ENCODE peak calls at places on chromosomes 2 and 18, in five cellular contexts. W, K, Q, L and C are unnamed samples.

GRCh38 chr2:145984541-145984940 is 1464.6 kb upstream of the ZEB2 start:
- DNase-seq in W (peak), K (no peak), Q (no peak), L (no peak), C (no peak)

GRCh38 chr2:128178650-128179460 is 87.9 kb downstream of the UGGT1 start:
- DNase-seq in W (peak), K (peak), Q (no peak), L (peak), C (peak)

GRCh38 chr2:61090386-61090921 is 24.8 kb downstream of the SANBR start:
- DNase-seq in W (peak), K (no peak), Q (no peak), L (no peak), C (no peak)

GRCh38 chr2:172214252-172214651 is 111.6 kb upstream of the DLX2 start:
- DNase-seq in W (no peak), K (no peak), Q (no peak), L (no peak), C (no peak)

GRCh38 chr2:175140332-175140731 is 27.7 kb downstream of the ATF2 start:
- DNase-seq in W (no peak), K (no peak), Q (no peak), L (no peak), C (no peak)

GRCh38 chr2:145006957-145007672 is 487.2 kb upstream of the ZEB2 start:
- DNase-seq in W (no peak), K (no peak), Q (no peak), L (no peak), C (no peak)

GRCh38 chr2:152491139-152491472 is 156.1 kb downstream of the FMNL2 start:
- DNase-seq in W (no peak), K (no peak), Q (no peak), L (no peak), C (no peak)

GRCh38 chr2:20637147-20637546 is 13.8 kb downstream of the HS1BP3 start:
- DNase-seq in W (no peak), K (no peak), Q (no peak), L (no peak), C (no peak)

GRCh38 chr2:149164296-149164695 is 125.8 kb downstream of the LYPD6B start:
- DNase-seq in W (no peak), K (no peak), Q (no peak), L (no peak), C (no peak)

GRCh38 chr2:130345611-130346010 is 2.9 kb downstream of the IMP4 start:
- DNase-seq in W (no peak), K (no peak), Q (no peak), L (no peak), C (no peak)

GRCh38 chr2:1601064-1601405 is 143.3 kb downstream of the PXDN start:
- DNase-seq in W (no peak), K (no peak), Q (no peak), L (no peak), C (no peak)

GRCh38 chr18:73835039-73835438 is 312.6 kb downstream of the FBXO15 start:
- DNase-seq in W (no peak), K (no peak), Q (no peak), L (no peak), C (no peak)

GRCh38 chr2:40430741-40431599 is 20.9 kb downstream of the SLC8A1 start:
- DNase-seq in W (no peak), K (no peak), Q (no peak), L (no peak), C (no peak)

GRCh38 chr2:9252002-9252357 is 45.4 kb downstream of the ASAP2 start:
- DNase-seq in W (no peak), K (no peak), Q (no peak), L (no peak), C (no peak)

GRCh38 chr18:55088000-55088401 is 128.7 kb upstream of the CCDC68 start:
- DNase-seq in W (no peak), K (no peak), Q (no peak), L (no peak), C (no peak)

GRCh38 chr2:148876190-148876588 is 1.2 kb downstream of the KIF5C start:
- DNase-seq in W (no peak), K (peak), Q (no peak), L (peak), C (peak)

GRCh38 chr2:18149660-18150246 is 271.3 kb downstream of the KCNS3 start:
- DNase-seq in W (peak), K (peak), Q (no peak), L (no peak), C (peak)

GRCh38 chr2:120231564-120231973 is 8.4 kb upstream of the TMEM185B start:
- DNase-seq in W (no peak), K (no peak), Q (no peak), L (no peak), C (no peak)

GRCh38 chr2:240793313-240794177 is 26.5 kb downstream of the KIF1A start:
- DNase-seq in W (no peak), K (no peak), Q (no peak), L (no peak), C (no peak)

GRCh38 chr2:129762386-129763189 is 216.9 kb upstream of the RAB6C start:
- DNase-seq in W (no peak), K (no peak), Q (no peak), L (no peak), C (no peak)

GRCh38 chr2:220336771-220337170 is 709.3 kb downstream of the SLC4A3 start:
- DNase-seq in W (no peak), K (no peak), Q (no peak), L (no peak), C (no peak)

GRCh38 chr2:94874277-94874997 is 3.2 kb downstream of the TEKT4 start:
- DNase-seq in W (peak), K (peak), Q (no peak), L (peak), C (peak)

GRCh38 chr2:101560780-101561315 is 85.9 kb upstream of the RFX8 start:
- DNase-seq in W (no peak), K (no peak), Q (no peak), L (no peak), C (no peak)

GRCh38 chr2:101559576-101559975 is 84.7 kb upstream of the RFX8 start:
- DNase-seq in W (no peak), K (no peak), Q (no peak), L (no peak), C (no peak)

GRCh38 chr2:101556033-101556459 is 81.1 kb upstream of the RFX8 start:
- DNase-seq in W (peak), K (no peak), Q (no peak), L (no peak), C (no peak)

GRCh38 chr2:101563849-101564248 is 88.9 kb upstream of the RFX8 start:
- DNase-seq in W (no peak), K (no peak), Q (no peak), L (no peak), C (no peak)

DNA sequence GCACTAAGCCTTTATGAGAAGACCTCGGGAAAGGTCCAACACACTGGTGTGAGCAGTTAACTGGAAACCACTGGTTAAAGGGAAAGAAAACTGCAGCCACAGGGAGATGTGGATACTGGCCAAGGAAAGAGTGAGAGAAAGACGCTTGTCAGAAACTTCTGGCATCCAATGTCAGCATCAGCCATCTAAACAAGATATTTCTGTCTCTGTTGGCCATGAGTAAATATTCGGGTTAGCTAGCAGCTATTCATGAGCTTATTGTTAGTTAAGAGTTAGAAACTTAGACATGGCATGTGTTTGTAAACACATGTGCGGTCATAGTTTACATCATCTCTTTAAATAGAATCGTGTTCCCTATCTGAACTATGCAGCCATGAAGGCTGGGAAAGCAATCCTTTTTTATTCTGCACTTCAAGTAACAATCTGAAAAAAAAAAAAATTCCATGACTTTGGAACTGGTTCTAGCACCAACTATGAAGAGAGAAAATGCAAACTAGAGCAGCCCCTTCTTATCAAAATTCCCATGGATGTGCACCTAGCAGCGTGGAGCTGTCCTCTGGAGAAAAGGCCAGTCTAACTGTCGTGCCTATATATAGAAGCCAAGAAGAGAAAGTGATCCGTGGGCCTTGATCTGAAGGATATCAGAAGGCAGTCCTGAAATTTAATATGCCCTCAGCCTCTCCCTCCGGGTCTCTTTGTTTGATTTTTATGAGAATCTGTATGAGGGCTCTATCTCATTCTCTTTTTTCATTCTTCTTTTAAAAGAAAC is 84.0 kb upstream of the RFX8 start:
- DNase-seq in W (peak), K (no peak), Q (no peak), L (no peak), C (no peak)
- TF ChIP-seq SUZ12 in W (no peak), K (no peak), Q (no peak), L (no peak), C (no peak)

DNA sequence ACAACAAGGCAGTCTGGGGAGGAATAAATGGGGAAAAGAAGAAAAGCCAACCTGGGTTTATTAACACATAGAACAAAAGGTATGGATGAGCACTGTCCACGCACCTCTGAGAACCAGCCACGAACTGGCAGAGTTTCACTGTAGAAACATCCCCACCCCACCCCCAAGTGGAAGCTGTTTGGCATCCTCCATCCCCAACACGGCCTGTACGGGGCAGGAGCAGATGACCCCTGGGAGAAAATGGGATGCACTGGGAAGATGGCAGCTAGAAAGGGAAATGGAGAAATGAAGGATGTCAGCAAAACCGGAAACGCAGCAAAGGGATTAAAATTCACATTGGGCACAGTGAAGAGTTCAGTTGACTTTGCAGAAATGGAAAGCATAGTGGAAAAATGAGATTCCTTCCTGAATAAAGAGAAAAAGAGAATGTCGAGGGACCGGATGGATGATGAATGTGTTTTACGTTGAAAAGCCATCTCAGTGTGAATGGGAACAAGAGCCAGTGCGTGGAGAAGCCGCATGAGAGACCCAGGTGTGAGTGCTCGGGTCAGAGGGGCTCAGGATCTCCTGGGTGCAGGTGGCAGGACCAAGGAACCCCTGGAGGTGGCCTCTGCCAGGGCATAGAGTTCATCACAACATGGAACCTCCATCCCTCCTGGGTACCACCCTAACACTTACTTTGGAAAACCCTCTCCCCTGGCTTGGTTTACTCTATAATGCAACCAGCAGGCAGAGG is 247.0 kb downstream of the ALPK2 start:
- DNase-seq in W (no peak), K (no peak), Q (no peak), L (no peak), C (no peak)
- TF ChIP-seq SUZ12 in W (no peak), K (no peak), Q (no peak), L (no peak), C (no peak)

GRCh38 chr18:37253424-37254255 is 312.0 kb downstream of the CELF4 start:
- DNase-seq in W (no peak), K (no peak), Q (no peak), L (peak), C (peak)
- TF ChIP-seq SUZ12 in W (no peak), K (no peak), Q (no peak), L (no peak), C (no peak)

GRCh38 chr18:12098389-12098788 is 4.7 kb downstream of the ANKRD62 start:
- DNase-seq in W (no peak), K (no peak), Q (peak), L (no peak), C (no peak)
- TF ChIP-seq SUZ12 in W (no peak), K (no peak), Q (no peak), L (no peak), C (no peak)

GRCh38 chr2:133452561-133452960 is 115.7 kb downstream of the NCKAP5 start:
- DNase-seq in W (no peak), K (no peak), Q (no peak), L (no peak), C (no peak)
- TF ChIP-seq SUZ12 in W (no peak), K (no peak), Q (no peak), L (no peak), C (no peak)

GRCh38 chr18:28767201-28767600 is 590.3 kb upstream of the CDH2 start:
- DNase-seq in W (no peak), K (no peak), Q (no peak), L (no peak), C (no peak)

GRCh38 chr18:28768791-28769768 is 592.1 kb upstream of the CDH2 start:
- DNase-seq in W (no peak), K (no peak), Q (no peak), L (no peak), C (no peak)

GRCh38 chr18:28766721-28767120 is 589.8 kb upstream of the CDH2 start:
- DNase-seq in W (no peak), K (no peak), Q (no peak), L (no peak), C (no peak)

GRCh38 chr18:28766027-28766426 is 589.1 kb upstream of the CDH2 start:
- DNase-seq in W (no peak), K (no peak), Q (no peak), L (no peak), C (no peak)

GRCh38 chr18:28767781-28768211 is 590.9 kb upstream of the CDH2 start:
- DNase-seq in W (no peak), K (no peak), Q (no peak), L (no peak), C (no peak)
- TF ChIP-seq SUZ12 in W (no peak), K (no peak), Q (no peak), L (no peak), C (no peak)

GRCh38 chr2:11260979-11261378 is 83.5 kb downstream of the ROCK2 start:
- DNase-seq in W (no peak), K (no peak), Q (no peak), L (no peak), C (no peak)

GRCh38 chr2:11257983-11258382 is 86.5 kb downstream of the ROCK2 start:
- DNase-seq in W (no peak), K (no peak), Q (no peak), L (no peak), C (no peak)

GRCh38 chr2:11254100-11254536 is 90.3 kb downstream of the ROCK2 start:
- DNase-seq in W (peak), K (no peak), Q (no peak), L (no peak), C (no peak)

GRCh38 chr2:11256166-11256565 is 88.3 kb downstream of the ROCK2 start:
- DNase-seq in W (no peak), K (no peak), Q (no peak), L (no peak), C (no peak)

GRCh38 chr2:11257078-11257477 is 87.4 kb downstream of the ROCK2 start:
- DNase-seq in W (no peak), K (no peak), Q (no peak), L (no peak), C (no peak)
- TF ChIP-seq SUZ12 in W (no peak), K (no peak), Q (no peak), L (no peak), C (no peak)

GRCh38 chr2:217864960-217865359 is 137.8 kb downstream of the TNS1 start:
- DNase-seq in W (no peak), K (no peak), Q (peak), L (no peak), C (no peak)
- TF ChIP-seq SUZ12 in W (no peak), K (no peak), Q (no peak), L (no peak), C (no peak)